ENCODE peak calls at places on chromosomes 5 and 9, in six cellular contexts. L, K, R, P, X and H are unnamed samples.

GRCh38 chr9:93058357-93059096 is at the start of gene SUSD3:
- DNase-seq in L (no peak), X (peak), P (peak), R (peak), K (peak), H (no peak)

GRCh38 chr5:148482697-148483462 is 99.1 kb downstream of the FBXO38 start:
- DNase-seq in R (peak), X (peak), K (peak), L (peak), P (no peak), H (no peak)

GRCh38 chr9:71744754-71745521 is 23.4 kb downstream of the CEMIP2 start:
- DNase-seq in X (no peak), K (no peak), R (no peak), P (no peak), L (no peak), H (no peak)

GRCh38 chr5:92979716-92980115 is 601.3 kb downstream of the NR2F1-AS1 start:
- DNase-seq in P (no peak), K (no peak), R (no peak), L (no peak), X (no peak), H (no peak)

GRCh38 chr5:80103375-80103774 is 68.2 kb downstream of the THBS4 start:
- DNase-seq in L (no peak), K (no peak), P (no peak), X (no peak), R (no peak), H (no peak)

GRCh38 chr9:31320507-31320906 is 1063.9 kb upstream of the ACO1 start:
- DNase-seq in R (no peak), K (no peak), P (no peak), X (peak), L (no peak), H (no peak)

GRCh38 chr5:142529626-142530278 is 156.1 kb downstream of the FGF1 start:
- DNase-seq in X (no peak), P (no peak), K (no peak), L (no peak), R (no peak), H (no peak)

GRCh38 chr9:126723807-126724172 is 81.0 kb upstream of the ZBTB43 start:
- DNase-seq in L (no peak), P (no peak), X (peak), K (no peak), R (no peak), H (no peak)